ENCODE peak calls at places on chromosomes 11 and 22, in seven cellular contexts. One of them, this sample, is unnamed.

GRCh38 chr11:133163463-133164419 is 368.6 kb downstream of the OPCML start:
- DNase-seq in MG63: no peak
- DNase-seq in adrenal gland: no peak
- DNase-seq in A673: peak; percentile 67
- DNase-seq in neuronal stem cell: peak; percentile 46
- DNase-seq in ovary: no peak
- DNase-seq in thoracic aorta: no peak
- DNase-seq in this sample: no peak

GRCh38 chr11:18727499-18728236 is 1.7 kb upstream of the IGSF22 start:
- DNase-seq in ovary: peak; percentile 54
- DNase-seq in neuronal stem cell: peak; percentile 50
- DNase-seq in thoracic aorta: no peak
- DNase-seq in MG63: peak; percentile 30
- DNase-seq in A673: peak; percentile 52
- DNase-seq in adrenal gland: peak; percentile 45
- DNase-seq in this sample: no peak

GRCh38 chr11:119323532-119324033 is 6.7 kb upstream of the MCAM start:
- DNase-seq in neuronal stem cell: no peak
- DNase-seq in MG63: peak; percentile 48
- DNase-seq in A673: peak; percentile 85
- DNase-seq in thoracic aorta: no peak
- DNase-seq in adrenal gland: peak; percentile 74
- DNase-seq in ovary: peak; percentile 75
- DNase-seq in this sample: no peak

GRCh38 chr11:31325162-31325561 is 44.4 kb downstream of the DCDC1 start:
- DNase-seq in A673: peak; percentile 46
- DNase-seq in MG63: peak; percentile 2
- DNase-seq in ovary: no peak
- DNase-seq in thoracic aorta: no peak
- DNase-seq in neuronal stem cell: no peak
- DNase-seq in adrenal gland: peak; percentile 25
- DNase-seq in this sample: peak; percentile 13

GRCh38 chr11:126413426-126413825 is 57.9 kb downstream of the ST3GAL4 start:
- DNase-seq in thoracic aorta: no peak
- DNase-seq in adrenal gland: no peak
- DNase-seq in ovary: no peak
- DNase-seq in MG63: no peak
- DNase-seq in A673: no peak
- DNase-seq in neuronal stem cell: no peak
- DNase-seq in this sample: no peak

GRCh38 chr11:90764691-90765090 is 541.8 kb upstream of the CHORDC1 start:
- DNase-seq in ovary: no peak
- DNase-seq in MG63: no peak
- DNase-seq in thoracic aorta: no peak
- DNase-seq in neuronal stem cell: no peak
- DNase-seq in adrenal gland: no peak
- DNase-seq in A673: no peak
- DNase-seq in this sample: no peak

GRCh38 chr22:48871176-48871840 is 956.4 kb downstream of the BRD1 start:
- DNase-seq in ovary: no peak
- DNase-seq in MG63: no peak
- DNase-seq in neuronal stem cell: no peak
- DNase-seq in thoracic aorta: no peak
- DNase-seq in adrenal gland: no peak
- DNase-seq in A673: peak; percentile 83
- DNase-seq in this sample: no peak

GRCh38 chr11:15969281-15969680 is 387.1 kb downstream of the SOX6 start:
- DNase-seq in A673: peak; percentile 73
- DNase-seq in thoracic aorta: no peak
- DNase-seq in neuronal stem cell: no peak
- DNase-seq in MG63: peak; percentile 70
- DNase-seq in ovary: peak; percentile 62
- DNase-seq in adrenal gland: peak; percentile 77
- DNase-seq in this sample: no peak

GRCh38 chr11:121453589-121454299 is 977 bp upstream of the SORL1-AS1 start:
- DNase-seq in neuronal stem cell: no peak
- DNase-seq in adrenal gland: no peak
- DNase-seq in ovary: no peak
- DNase-seq in MG63: no peak
- DNase-seq in A673: no peak
- DNase-seq in thoracic aorta: no peak
- DNase-seq in this sample: no peak

GRCh38 chr11:118305726-118306125 is 1.2 kb downstream of the CD3E start:
- DNase-seq in neuronal stem cell: no peak
- DNase-seq in thoracic aorta: no peak
- DNase-seq in A673: no peak
- DNase-seq in MG63: no peak
- DNase-seq in ovary: no peak
- DNase-seq in adrenal gland: no peak
- DNase-seq in this sample: no peak

GRCh38 chr11:65585396-65586246 is 9.8 kb downstream of the EHBP1L1 start:
- DNase-seq in adrenal gland: no peak
- DNase-seq in MG63: no peak
- DNase-seq in neuronal stem cell: no peak
- DNase-seq in thoracic aorta: no peak
- DNase-seq in ovary: no peak
- DNase-seq in A673: no peak
- DNase-seq in this sample: no peak

GRCh38 chr11:112280268-112281126 is 19.8 kb upstream of the PLET1 start:
- DNase-seq in A673: peak; percentile 95
- DNase-seq in MG63: peak; percentile 56
- DNase-seq in ovary: peak; percentile 58
- DNase-seq in thoracic aorta: no peak
- DNase-seq in neuronal stem cell: peak; percentile 66
- DNase-seq in adrenal gland: peak; percentile 82
- DNase-seq in this sample: no peak

GRCh38 chr22:31046591-31047226 is 34.4 kb upstream of the SMTN start:
- DNase-seq in thoracic aorta: no peak
- DNase-seq in neuronal stem cell: no peak
- DNase-seq in A673: no peak
- DNase-seq in adrenal gland: peak; percentile 68
- DNase-seq in MG63: no peak
- DNase-seq in ovary: peak; percentile 69
- DNase-seq in this sample: no peak

GRCh38 chr11:86799680-86800075 is 664 bp upstream of the PRSS23 start:
- DNase-seq in ovary: peak; percentile 42
- DNase-seq in A673: no peak
- DNase-seq in thoracic aorta: no peak
- DNase-seq in neuronal stem cell: no peak
- DNase-seq in adrenal gland: no peak
- DNase-seq in MG63: no peak
- DNase-seq in this sample: no peak

GRCh38 chr11:65083834-65084597 is at the start of the genes CDCA5 and ZFPL1:
- DNase-seq in thoracic aorta: peak; percentile 85
- DNase-seq in ovary: peak; percentile 94
- DNase-seq in A673: peak; percentile 99
- DNase-seq in MG63: peak; percentile 96
- DNase-seq in neuronal stem cell: peak; percentile 98
- DNase-seq in adrenal gland: peak; percentile 94
- DNase-seq in this sample: peak; percentile 52

GRCh38 chr22:16838073-16838472 is 12.9 kb upstream of the XKR3 start:
- DNase-seq in ovary: no peak
- DNase-seq in adrenal gland: no peak
- DNase-seq in A673: no peak
- DNase-seq in thoracic aorta: no peak
- DNase-seq in MG63: no peak
- DNase-seq in neuronal stem cell: no peak
- DNase-seq in this sample: no peak

GRCh38 chr22:43988116-43988817 is 33.0 kb downstream of the SAMM50 start:
- DNase-seq in neuronal stem cell: no peak
- DNase-seq in thoracic aorta: no peak
- DNase-seq in A673: no peak
- DNase-seq in ovary: no peak
- DNase-seq in adrenal gland: no peak
- DNase-seq in MG63: no peak
- DNase-seq in this sample: no peak
- H3K36me3 ChIP-seq in neuronal stem cell: peaks cover 33% of the 10 kb centered on the region
- H3K36me3 ChIP-seq in thoracic aorta: peaks cover 30% of the 10 kb centered on the region
- H3K36me3 ChIP-seq in A673: peaks cover 53% of the 10 kb centered on the region
- H3K36me3 ChIP-seq in ovary: no peaks in the 10 kb centered on the region
- H3K36me3 ChIP-seq in adrenal gland: no peaks in the 10 kb centered on the region
- H3K36me3 ChIP-seq in MG63: peaks cover 68% of the 10 kb centered on the region
- H3K36me3 ChIP-seq in this sample: peaks cover 25% of the 10 kb centered on the region

GRCh38 chr22:38707346-38707745 is 1.6 kb downstream of the GTPBP1 start:
- DNase-seq in adrenal gland: no peak
- DNase-seq in thoracic aorta: no peak
- DNase-seq in ovary: no peak
- DNase-seq in neuronal stem cell: no peak
- DNase-seq in MG63: no peak
- DNase-seq in A673: no peak
- DNase-seq in this sample: no peak
- H3K36me3 ChIP-seq in adrenal gland: no peaks in the 10 kb centered on the region
- H3K36me3 ChIP-seq in thoracic aorta: no peaks in the 10 kb centered on the region
- H3K36me3 ChIP-seq in ovary: no peaks in the 10 kb centered on the region
- H3K36me3 ChIP-seq in neuronal stem cell: peaks cover 6% of the 10 kb centered on the region
- H3K36me3 ChIP-seq in MG63: peaks cover 23% of the 10 kb centered on the region
- H3K36me3 ChIP-seq in A673: peaks cover 18% of the 10 kb centered on the region
- H3K36me3 ChIP-seq in this sample: peaks cover under 1% of the 10 kb centered on the region

DNA sequence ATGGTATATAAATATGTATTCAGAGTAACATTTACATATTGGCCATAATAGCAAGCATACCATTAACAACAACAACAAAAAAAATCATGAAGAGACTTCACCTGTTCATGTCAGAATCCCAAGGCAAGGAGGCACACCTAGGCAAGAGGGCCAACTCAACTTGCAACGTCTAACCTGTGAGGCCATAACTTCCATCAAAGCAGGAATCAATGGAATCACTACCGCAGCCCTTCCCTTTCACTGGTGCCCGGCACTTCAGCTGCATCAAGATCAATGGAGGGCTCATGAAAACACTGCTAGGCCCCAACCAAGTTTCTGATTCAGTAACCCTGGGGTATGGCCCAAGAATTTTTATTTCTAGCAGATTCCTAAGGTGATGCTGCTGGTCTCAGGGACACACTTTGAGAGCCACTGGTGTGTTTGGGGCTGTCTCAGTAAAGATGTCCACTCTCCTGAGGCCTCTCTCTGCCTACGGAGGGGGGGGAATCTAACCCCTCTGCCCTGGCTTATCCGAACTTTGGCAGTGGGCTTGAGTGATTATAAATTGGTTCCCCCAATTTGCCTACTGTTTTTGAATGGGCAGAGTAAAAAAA is 8.0 kb downstream of the ZFTA start:
- DNase-seq in A673: no peak
- DNase-seq in MG63: no peak
- DNase-seq in thoracic aorta: no peak
- DNase-seq in ovary: no peak
- DNase-seq in adrenal gland: no peak
- DNase-seq in neuronal stem cell: no peak
- DNase-seq in this sample: no peak
- H3K36me3 ChIP-seq in A673: peaks cover 53% of the 10 kb centered on the region
- H3K36me3 ChIP-seq in MG63: peaks cover 27% of the 10 kb centered on the region
- H3K36me3 ChIP-seq in thoracic aorta: no peaks in the 10 kb centered on the region
- H3K36me3 ChIP-seq in ovary: no peaks in the 10 kb centered on the region
- H3K36me3 ChIP-seq in adrenal gland: no peaks in the 10 kb centered on the region
- H3K36me3 ChIP-seq in neuronal stem cell: peaks cover 9% of the 10 kb centered on the region
- H3K36me3 ChIP-seq in this sample: peaks cover 20% of the 10 kb centered on the region

GRCh38 chr22:21994881-21995444 is 12.4 kb upstream of the TOP3B start:
- DNase-seq in thoracic aorta: no peak
- DNase-seq in ovary: no peak
- DNase-seq in A673: no peak
- DNase-seq in MG63: no peak
- DNase-seq in adrenal gland: no peak
- DNase-seq in neuronal stem cell: no peak
- DNase-seq in this sample: no peak

GRCh38 chr22:21992593-21993237 is 10.1 kb upstream of the TOP3B start:
- DNase-seq in A673: no peak
- DNase-seq in neuronal stem cell: no peak
- DNase-seq in adrenal gland: no peak
- DNase-seq in ovary: no peak
- DNase-seq in MG63: no peak
- DNase-seq in thoracic aorta: no peak
- DNase-seq in this sample: no peak

GRCh38 chr22:21998595-21999247 is 16.1 kb upstream of the TOP3B start:
- DNase-seq in thoracic aorta: no peak
- DNase-seq in A673: no peak
- DNase-seq in adrenal gland: no peak
- DNase-seq in neuronal stem cell: no peak
- DNase-seq in ovary: no peak
- DNase-seq in MG63: no peak
- DNase-seq in this sample: no peak

GRCh38 chr22:21996175-21996574 is 13.6 kb upstream of the TOP3B start:
- DNase-seq in MG63: no peak
- DNase-seq in adrenal gland: no peak
- DNase-seq in neuronal stem cell: no peak
- DNase-seq in ovary: no peak
- DNase-seq in A673: no peak
- DNase-seq in thoracic aorta: no peak
- DNase-seq in this sample: no peak

GRCh38 chr22:21995660-21996059 is 13.1 kb upstream of the TOP3B start:
- DNase-seq in MG63: no peak
- DNase-seq in adrenal gland: no peak
- DNase-seq in A673: no peak
- DNase-seq in neuronal stem cell: no peak
- DNase-seq in thoracic aorta: no peak
- DNase-seq in ovary: no peak
- DNase-seq in this sample: no peak
- H3K36me3 ChIP-seq in MG63: no peaks in the 10 kb centered on the region
- H3K36me3 ChIP-seq in adrenal gland: no peaks in the 10 kb centered on the region
- H3K36me3 ChIP-seq in A673: no peaks in the 10 kb centered on the region
- H3K36me3 ChIP-seq in neuronal stem cell: no peaks in the 10 kb centered on the region
- H3K36me3 ChIP-seq in thoracic aorta: no peaks in the 10 kb centered on the region
- H3K36me3 ChIP-seq in ovary: no peaks in the 10 kb centered on the region
- H3K36me3 ChIP-seq in this sample: no peaks in the 10 kb centered on the region